ENCODE peak calls at places on chromosomes 13 and 19, in seven cellular contexts. L is MM.1S; U is NCI-H2081 treated with DMSO at 0.1 percent for 48 hours; Y is activated naive CD4-positive, alpha-beta T cell treated with Interleukin-2 at 50 U/mL for 16 hours; G is T follicular helper cell; E is neural progenitor cell; Q is HS-5. A is an unnamed sample.

GRCh38 chr19:49570138-49570856 is 10.1 kb downstream of the NOSIP start:
- DNase-seq in L (peak), G (peak), Q (peak), U (peak), E (peak), Y (peak), A (peak)

GRCh38 chr19:48216933-48217332 is 38.8 kb downstream of the CARD8 start:
- DNase-seq in Q (no peak), L (no peak), U (no peak), Y (no peak), G (no peak), E (peak), A (no peak)

GRCh38 chr13:99577934-99578917 is 77.0 kb downstream of the TM9SF2 start:
- DNase-seq in Q (no peak), G (no peak), E (no peak), U (no peak), Y (no peak), L (peak), A (no peak)

GRCh38 chr13:97429681-97430081 is 4.3 kb upstream of the RAP2A start:
- DNase-seq in Y (no peak), L (no peak), E (no peak), Q (no peak), G (no peak), U (no peak), A (peak)

GRCh38 chr19:23062921-23063320 is 53.9 kb upstream of the ZNF730 start:
- DNase-seq in E (no peak), Y (no peak), L (no peak), G (no peak), U (no peak), Q (no peak), A (no peak)

GRCh38 chr13:22027561-22027960 is 356.7 kb downstream of the FGF9 start:
- DNase-seq in E (no peak), Y (no peak), L (no peak), G (no peak), Q (no peak), U (no peak), A (no peak)

GRCh38 chr13:99805361-99805760 is 166.2 kb downstream of the ZIC5 start:
- DNase-seq in Q (no peak), L (no peak), G (no peak), U (no peak), Y (no peak), E (peak), A (no peak)

GRCh38 chr13:79571147-79571546 is 90.2 kb downstream of the NDFIP2 start:
- DNase-seq in Q (no peak), E (no peak), Y (no peak), G (no peak), L (no peak), U (no peak), A (no peak)

GRCh38 chr19:50695251-50696064 is 24.1 kb downstream of the SHANK1 start:
- DNase-seq in Q (no peak), U (no peak), Y (no peak), E (peak), L (no peak), G (no peak), A (no peak)

GRCh38 chr19:24046550-24046949 is 40.4 kb upstream of the ZNF254 start:
- DNase-seq in U (no peak), L (no peak), G (no peak), Y (no peak), Q (no peak), E (no peak), A (no peak)

GRCh38 chr19:45156751-45157150 is 4.0 kb downstream of the NKPD1 start:
- DNase-seq in L (no peak), Q (no peak), E (no peak), U (no peak), G (no peak), Y (no peak), A (peak)

GRCh38 chr13:97256343-97256783 is 34.2 kb downstream of the MBNL2 start:
- DNase-seq in Q (peak), L (no peak), Y (no peak), E (no peak), U (no peak), G (no peak), A (peak)

GRCh38 chr19:11028146-11028545 is 61.1 kb upstream of the LDLR start:
- DNase-seq in U (no peak), G (no peak), E (no peak), Y (no peak), Q (no peak), L (no peak), A (no peak)

GRCh38 chr19:1255186-1256161 is 7.1 kb downstream of the MIDN start:
- DNase-seq in L (no peak), U (no peak), E (no peak), Q (no peak), Y (no peak), G (no peak), A (no peak)

GRCh38 chr19:461664-462551 is 1.1 kb upstream of the SHC2 start:
- DNase-seq in L (no peak), U (no peak), Y (no peak), E (peak), G (no peak), Q (no peak), A (no peak)

GRCh38 chr13:71801165-71801564 is 65.8 kb downstream of the DACH1 start:
- DNase-seq in G (no peak), Q (no peak), L (no peak), Y (no peak), E (no peak), U (no peak), A (no peak)

GRCh38 chr13:66875264-66875663 is 354.9 kb downstream of the PCDH9 start:
- DNase-seq in G (no peak), E (no peak), L (no peak), Q (no peak), Y (no peak), U (peak), A (no peak)

GRCh38 chr19:51861870-51862622 is 25.7 kb downstream of the ZNF577 start:
- DNase-seq in Q (no peak), G (no peak), E (no peak), Y (no peak), L (no peak), U (no peak), A (no peak)

GRCh38 chr13:80475718-80476117 is 134.8 kb upstream of the SPRY2 start:
- DNase-seq in U (no peak), Q (no peak), G (no peak), L (no peak), E (peak), Y (no peak), A (no peak)

GRCh38 chr13:104246955-104247354 is 1180.7 kb upstream of the SLC10A2 start:
- DNase-seq in U (no peak), L (no peak), G (no peak), Y (no peak), E (no peak), Q (no peak), A (no peak)

GRCh38 chr13:30235206-30235605 is 72.1 kb downstream of the KATNAL1 start:
- DNase-seq in L (no peak), Y (no peak), E (no peak), Q (no peak), U (no peak), G (no peak), A (no peak)

GRCh38 chr13:63628310-63628709 is 2212.7 kb upstream of the PCDH20 start:
- DNase-seq in E (no peak), Q (no peak), Y (no peak), U (no peak), L (no peak), G (no peak), A (no peak)

GRCh38 chr19:732325-733069 is 18.4 kb upstream of the MISP start:
- DNase-seq in Y (no peak), U (no peak), E (no peak), G (no peak), Q (no peak), L (no peak), A (no peak)

GRCh38 chr13:109113427-109113826 is 484.0 kb downstream of the MYO16 start:
- DNase-seq in U (no peak), Y (no peak), G (no peak), L (no peak), E (no peak), Q (no peak), A (no peak)

GRCh38 chr13:45623516-45624090 is 8.1 kb upstream of the ERICH6B start:
- DNase-seq in G (no peak), L (no peak), Q (no peak), E (peak), Y (no peak), U (no peak), A (peak)

GRCh38 chr19:4316940-4317339 is 12.5 kb downstream of the FSD1 start:
- DNase-seq in L (no peak), G (no peak), Q (no peak), U (no peak), E (no peak), Y (no peak), A (peak)